ENCODE peak calls at places on chromosomes 16 and 17, in eight cellular contexts. K is CD4-positive, alpha-beta memory T cell; X is AG04450; J is neuronal stem cell; M is CD8-positive, alpha-beta T cell; S is tibial nerve; G is fibroblast of lung; L is Peyer's patch. O is an unnamed sample.

GRCh38 chr17:41863074-41863843 is 2.0 kb downstream of the KLHL11 start:
- DNase-seq in S (no peak), X (no peak), J (no peak), G (no peak), M (peak; percentile 14), K (peak; percentile 22), L (no peak), O (no peak)

GRCh38 chr17:73524941-73525679 is 119.1 kb downstream of the SDK2 start:
- DNase-seq in L (no peak), G (no peak), X (no peak), M (no peak), J (no peak), K (no peak), S (no peak), O (no peak)

GRCh38 chr16:28218109-28218508 is 6.3 kb upstream of the XPO6 start:
- DNase-seq in G (peak; percentile 20), M (peak; percentile 63), S (no peak), L (peak; percentile 51), J (no peak), K (peak; percentile 67), X (peak; percentile 18), O (no peak)

GRCh38 chr17:40107266-40107980 is 7.0 kb upstream of the NR1D1 start:
- DNase-seq in K (peak; percentile 47), J (no peak), M (no peak), G (no peak), L (peak; percentile 44), S (peak; percentile 54), X (no peak), O (no peak)

GRCh38 chr16:28990375-28991040 is 5.7 kb downstream of the LAT start:
- DNase-seq in S (no peak), J (no peak), M (peak; percentile 71), G (no peak), K (no peak), L (no peak), X (no peak), O (no peak)

GRCh38 chr17:78258323-78259229 is 27.1 kb downstream of the TMEM235 start:
- DNase-seq in X (no peak), K (peak; percentile 71), L (peak; percentile 76), J (no peak), M (peak; percentile 69), S (no peak), G (peak; percentile 32), O (no peak)

GRCh38 chr17:4858068-4858879 is 25.1 kb downstream of the MINK1 start:
- DNase-seq in K (no peak), G (no peak), S (no peak), J (peak; percentile 48), M (no peak), X (no peak), L (no peak), O (no peak)

GRCh38 chr17:19876524-19877161 is 8.9 kb upstream of the ULK2 start:
- DNase-seq in G (no peak), L (peak; percentile 23), M (peak; percentile 55), J (no peak), X (no peak), S (peak; percentile 37), K (peak; percentile 64), O (no peak)

GRCh38 chr16:85640606-85641005 is 27.5 kb downstream of the GSE1 start:
- DNase-seq in L (no peak), G (no peak), M (no peak), X (no peak), J (no peak), S (no peak), K (no peak), O (no peak)

GRCh38 chr16:25747160-25747758 is 55.5 kb downstream of the HS3ST4 start:
- DNase-seq in X (no peak), K (no peak), S (no peak), J (peak; percentile 56), M (no peak), L (no peak), G (no peak), O (no peak)

GRCh38 chr17:37137070-37137610 is 188.4 kb downstream of the AATF start:
- DNase-seq in K (no peak), J (no peak), G (no peak), X (no peak), L (no peak), S (no peak), M (no peak), O (no peak)

GRCh38 chr16:24610421-24610765 is 71.0 kb downstream of the RBBP6 start:
- DNase-seq in K (no peak), S (peak; percentile 11), G (peak; percentile 46), X (no peak), L (no peak), M (no peak), J (peak; percentile 18), O (no peak)

GRCh38 chr17:17472333-17472920 is 4.4 kb upstream of the MED9 start:
- DNase-seq in G (no peak), S (no peak), X (no peak), K (no peak), L (no peak), J (no peak), M (no peak), O (no peak)
- H3K27ac ChIP-seq in G (no peak overlapping the region), S (peak overlapping the region; percentile 54), X (no peak overlapping the region), K (no peak overlapping the region), L (no peak overlapping the region), J (no peak overlapping the region), M (no peak overlapping the region), O (no peak overlapping the region)

DNA sequence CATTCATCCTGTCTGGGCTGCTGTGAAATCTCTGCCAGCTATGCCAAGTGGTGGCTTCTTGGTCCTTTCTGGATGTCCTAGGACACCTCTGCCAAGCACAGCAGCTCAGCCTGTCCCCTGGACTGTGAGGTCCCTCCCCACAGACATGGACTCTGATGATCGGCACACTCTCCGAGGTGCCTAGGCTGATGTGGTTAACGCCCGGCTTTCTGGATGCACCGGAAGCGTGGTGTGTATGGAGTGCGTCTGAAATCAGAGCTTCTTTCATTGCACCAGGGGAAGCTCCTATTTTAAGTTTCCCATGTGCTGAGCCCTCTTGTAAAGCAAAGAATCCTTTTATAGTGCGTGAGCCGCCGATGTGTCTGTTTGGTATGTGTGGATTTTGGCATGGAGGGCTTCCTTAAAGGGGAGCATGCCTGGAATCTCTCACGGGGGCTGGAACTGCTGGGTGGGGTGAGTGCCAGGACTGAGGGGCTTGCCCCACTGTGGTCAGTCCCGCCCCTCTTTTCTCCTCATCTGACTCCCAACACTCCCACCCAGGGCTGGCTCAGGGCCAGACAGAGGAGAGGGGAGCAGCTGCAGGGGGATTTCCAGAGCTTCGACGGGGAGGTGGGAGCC is 6.9 kb upstream of the ARHGAP23 start:
- DNase-seq in K (no peak), J (no peak), L (no peak), M (no peak), S (no peak), G (peak; percentile 81), X (peak; percentile 44), O (no peak)
- H3K4me3 ChIP-seq in K (no peak overlapping the region), J (no peak overlapping the region), L (no peak overlapping the region), M (no peak overlapping the region), S (no peak overlapping the region), G (no peak overlapping the region), X (peak overlapping the region; percentile 2), O (peak overlapping the region; percentile 63)

DNA sequence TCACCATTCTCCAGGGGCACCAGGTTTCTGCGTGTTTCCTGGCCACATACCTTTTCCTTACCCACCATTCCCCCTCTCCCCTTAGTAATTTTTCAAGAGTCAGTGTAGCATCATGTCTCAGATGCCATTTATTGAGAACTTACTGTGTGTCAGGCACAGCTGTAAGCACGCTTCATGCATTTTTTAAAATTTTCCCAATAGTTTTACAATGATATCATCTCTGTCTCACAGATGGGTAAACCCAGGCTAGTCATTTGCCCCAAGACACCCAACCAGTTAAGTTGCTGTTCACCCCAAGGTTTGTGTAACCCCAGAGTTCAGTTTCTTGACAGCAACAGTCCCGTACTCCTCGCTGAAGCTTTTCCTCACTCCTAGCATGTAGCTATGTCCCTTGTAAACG is 56.4 kb upstream of the IRX3 start:
- DNase-seq in M (no peak), L (no peak), K (no peak), J (no peak), X (no peak), S (no peak), G (peak; percentile 44), O (no peak)
- H3K27ac ChIP-seq in M (no peak overlapping the region), L (no peak overlapping the region), K (no peak overlapping the region), J (no peak overlapping the region), X (no peak overlapping the region), S (no peak overlapping the region), G (no peak overlapping the region), O (no peak overlapping the region)

GRCh38 chr17:45308016-45308365 is 8.8 kb downstream of the MAP3K14 start:
- DNase-seq in J (no peak), S (no peak), M (no peak), X (no peak), L (no peak), K (no peak), G (no peak), O (no peak)
- H3K4me3 ChIP-seq in J (no peak overlapping the region), S (no peak overlapping the region), M (no peak overlapping the region), X (no peak overlapping the region), L (no peak overlapping the region), K (no peak overlapping the region), G (no peak overlapping the region), O (peak overlapping the region; percentile 52)

DNA sequence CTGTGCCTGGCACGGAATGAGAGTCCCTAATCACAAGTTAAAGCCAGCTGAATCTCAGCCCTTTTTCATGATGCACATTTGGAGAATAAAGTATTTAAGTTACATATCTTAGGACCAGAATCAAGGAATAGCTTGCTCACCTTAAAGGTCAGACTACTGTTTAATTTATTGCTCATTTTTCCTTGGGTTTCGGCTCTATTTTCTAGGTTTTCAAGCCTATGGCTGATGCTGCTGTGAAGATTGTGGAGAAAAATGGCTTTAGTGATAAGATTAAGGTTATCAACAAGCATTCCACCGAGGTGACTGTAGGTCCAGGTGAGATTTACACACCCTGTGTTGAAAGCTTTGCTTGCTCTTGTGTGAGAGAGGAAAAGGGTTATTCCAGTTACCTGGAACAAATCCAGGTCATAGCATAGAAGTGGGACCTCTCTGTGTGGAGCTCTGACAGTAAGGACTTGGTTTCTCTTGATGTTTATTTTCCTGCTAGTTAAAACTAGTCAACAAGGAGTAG is 18.1 kb downstream of the PRMT7 start:
- DNase-seq in S (no peak), G (no peak), M (no peak), K (no peak), L (no peak), J (no peak), X (no peak), O (no peak)
- H3K27ac ChIP-seq in S (no peak overlapping the region), G (no peak overlapping the region), M (no peak overlapping the region), K (no peak overlapping the region), L (no peak overlapping the region), J (no peak overlapping the region), X (no peak overlapping the region), O (no peak overlapping the region)

DNA sequence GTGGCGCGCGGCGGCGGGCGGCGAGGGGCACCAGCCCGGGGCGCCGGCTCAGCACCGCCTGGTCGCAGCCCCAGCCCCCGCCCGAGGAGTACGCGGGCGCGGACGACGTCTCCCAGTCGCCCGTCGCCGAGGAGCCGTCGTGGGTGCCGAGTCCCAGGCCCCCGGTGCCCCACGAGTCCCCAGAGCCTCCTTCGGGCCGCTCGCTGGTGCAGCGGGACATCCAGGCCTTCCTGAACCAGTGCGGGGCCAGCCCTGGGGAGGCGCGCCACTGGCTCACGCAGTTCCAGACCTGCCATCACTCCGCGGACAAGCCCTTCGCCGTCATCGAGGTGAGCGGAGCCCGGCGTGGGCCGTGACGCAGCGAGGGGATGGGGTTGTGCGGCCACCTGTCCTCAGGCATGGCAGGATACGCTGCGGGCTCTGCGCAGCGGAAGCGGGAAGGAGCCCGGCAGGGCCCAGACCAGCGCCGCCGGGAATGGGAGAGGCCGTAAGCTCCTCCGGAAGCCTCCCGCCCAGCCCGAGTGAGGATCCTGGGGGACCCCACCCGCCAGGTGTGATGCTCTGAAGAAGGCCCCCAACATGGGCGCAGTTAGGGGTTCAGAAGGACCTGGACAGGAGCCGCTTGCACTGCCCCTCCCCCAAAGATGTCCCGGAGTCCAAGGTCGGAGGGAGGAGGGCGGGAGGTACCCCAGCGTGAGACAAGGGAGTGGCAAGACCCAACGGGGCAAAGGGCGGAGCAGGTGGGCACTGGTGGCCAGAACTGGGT is 522 bp downstream of the NAGS start:
- DNase-seq in S (no peak), M (peak; percentile 32), K (peak; percentile 37), X (no peak), G (no peak), L (no peak), J (no peak), O (no peak)
- H3K4me3 ChIP-seq in S (no peak overlapping the region), M (peak overlapping the region; percentile 50), K (peak overlapping the region; percentile 41), X (peak overlapping the region; percentile 1), G (no peak overlapping the region), L (peak overlapping the region; percentile 64), J (no peak overlapping the region), O (peak overlapping the region; percentile 90)

O was measured in thoracic aorta.